ENCODE peak calls at places on chromosomes 12 and 14, in six cellular contexts. A is ELR; T is GM10248; P is lower leg skin; H is Peyer's patch; J is activated CD8-positive, alpha-beta memory T cell treated with anti-CD3 and anti-CD28 coated beads for 48 hours. G is an unnamed sample.

GRCh38 chr14:24431569-24432258 is 2.0 kb downstream of the KHNYN start:
- DNase-seq in T (peak), J (peak), H (peak), P (peak), A (peak), G (peak)

GRCh38 chr12:115407723-115408122 is 723.7 kb upstream of the TBX3 start:
- DNase-seq in H (no peak), T (no peak), P (no peak), J (no peak), A (no peak), G (no peak)

GRCh38 chr14:103091041-103091882 is 3.3 kb upstream of the EXOC3L4 start:
- DNase-seq in A (peak), H (peak), J (peak), P (no peak), T (peak), G (no peak)

GRCh38 chr14:53630336-53630735 is 326.3 kb downstream of the BMP4 start:
- DNase-seq in T (no peak), J (no peak), A (no peak), P (no peak), H (no peak), G (no peak)

GRCh38 chr12:12979731-12980259 is 20.3 kb downstream of the HEBP1 start:
- DNase-seq in J (no peak), P (no peak), A (peak), H (no peak), T (no peak), G (no peak)

GRCh38 chr12:88432536-88433462 is 147.5 kb downstream of the KITLG start:
- DNase-seq in H (no peak), A (no peak), J (no peak), T (no peak), P (peak), G (no peak)

GRCh38 chr12:121794532-121795028 is 1.1 kb upstream of the RHOF start:
- DNase-seq in H (peak), T (no peak), J (peak), P (no peak), A (no peak), G (peak)

GRCh38 chr12:105359840-105360239 is 29.3 kb downstream of the C12orf75 start:
- DNase-seq in J (no peak), T (no peak), H (no peak), A (no peak), P (no peak), G (no peak)

GRCh38 chr12:52603314-52603713 is 2.1 kb upstream of the KRT72 start:
- DNase-seq in H (no peak), A (peak), P (no peak), T (no peak), J (no peak), G (no peak)

GRCh38 chr12:1130164-1130563 is 139.1 kb downstream of the ERC1 start:
- DNase-seq in P (no peak), H (peak), T (no peak), A (peak), J (no peak), G (no peak)

GRCh38 chr12:48542300-48542928 is 17.0 kb downstream of the OR8S1 start:
- DNase-seq in P (no peak), H (peak), T (peak), J (no peak), A (peak), G (no peak)

GRCh38 chr14:21088687-21089086 is 9.8 kb downstream of the ZNF219 start:
- DNase-seq in T (no peak), J (no peak), P (no peak), A (no peak), H (no peak), G (no peak)

GRCh38 chr14:22052795-22053194 is 379.2 kb upstream of the OR4E1 start:
- DNase-seq in T (no peak), J (no peak), H (no peak), P (no peak), A (no peak), G (no peak)

GRCh38 chr12:112346194-112346593 is 36.0 kb downstream of the HECTD4 start:
- DNase-seq in H (no peak), J (no peak), P (no peak), T (no peak), A (no peak), G (no peak)

GRCh38 chr12:98422809-98423208 is 92.6 kb upstream of the TMPO start:
- DNase-seq in T (no peak), P (no peak), J (no peak), A (peak), H (peak), G (no peak)

GRCh38 chr12:2284857-2285256 is 232.1 kb downstream of the CACNA1C start:
- DNase-seq in H (peak), A (peak), J (no peak), T (peak), P (no peak), G (peak)

GRCh38 chr12:105382771-105383632 is 52.5 kb downstream of the C12orf75 start:
- DNase-seq in H (no peak), P (no peak), J (no peak), A (peak), T (peak), G (no peak)

GRCh38 chr14:88245321-88245720 is 77.7 kb downstream of the KCNK10 start:
- DNase-seq in A (no peak), J (no peak), P (no peak), T (no peak), H (no peak), G (no peak)

GRCh38 chr14:68655021-68655811 is 137.7 kb downstream of the ZFP36L1 start:
- DNase-seq in H (no peak), J (no peak), A (no peak), T (no peak), P (no peak), G (no peak)

GRCh38 chr12:104669851-104670337 is 213.1 kb downstream of the CHST11 start:
- DNase-seq in J (no peak), T (peak), H (peak), A (no peak), P (no peak), G (no peak)

GRCh38 chr14:100755649-100756048 is 29.0 kb downstream of the DLK1 start:
- DNase-seq in H (no peak), P (no peak), J (no peak), A (peak), T (no peak), G (no peak)

GRCh38 chr14:80491131-80491530 is 279.8 kb upstream of the DIO2 start:
- DNase-seq in H (peak), J (no peak), A (peak), P (peak), T (no peak), G (no peak)

GRCh38 chr12:104164635-104165034 is 26.6 kb upstream of the NFYB start:
- DNase-seq in A (no peak), T (no peak), P (no peak), H (no peak), J (no peak), G (no peak)

GRCh38 chr12:92234533-92234932 is 88.9 kb upstream of the BTG1 start:
- DNase-seq in T (no peak), H (no peak), P (no peak), J (no peak), A (no peak), G (no peak)

GRCh38 chr14:59463773-59464650 is 1.2 kb downstream of the GPR135 start:
- DNase-seq in A (no peak), J (no peak), H (peak), P (no peak), T (peak), G (peak)

GRCh38 chr12:110733089-110733715 is 9.5 kb downstream of the PPP1CC start:
- DNase-seq in P (no peak), J (no peak), T (no peak), H (peak), A (peak), G (no peak)

GRCh38 chr12:114954626-114955025 is 270.7 kb upstream of the TBX3 start:
- DNase-seq in H (no peak), J (no peak), P (no peak), T (no peak), A (no peak), G (no peak)